ENCODE peak calls at places on chromosomes 3 and 15, in seven cellular contexts. One of them, this sample, is unnamed.
A peak's percentile ranks its signal among the peaks of the same experiment; 100 is the strongest.

GRCh38 chr15:81056276-81056675 is 55.6 kb downstream of the TLNRD1 start:
- DNase-seq in IMR-90: no peak
- DNase-seq in mesenchymal stem cell: no peak
- DNase-seq in CD8-positive, alpha-beta memory T cell: no peak
- DNase-seq in CD4-positive, CD25-positive, alpha-beta regulatory T cell: no peak
- DNase-seq in right atrium auricular region: no peak
- DNase-seq in aorta: no peak
- DNase-seq in this sample: no peak

GRCh38 chr3:43032646-43033628 is 53.8 kb downstream of the GASK1A start:
- DNase-seq in IMR-90: no peak
- DNase-seq in mesenchymal stem cell: no peak
- DNase-seq in CD8-positive, alpha-beta memory T cell: no peak
- DNase-seq in CD4-positive, CD25-positive, alpha-beta regulatory T cell: no peak
- DNase-seq in right atrium auricular region: peak; percentile 36
- DNase-seq in aorta: no peak
- DNase-seq in this sample: no peak

GRCh38 chr3:129927072-129927471 is 33.6 kb upstream of the TMCC1 start:
- DNase-seq in IMR-90: no peak
- DNase-seq in mesenchymal stem cell: no peak
- DNase-seq in CD8-positive, alpha-beta memory T cell: no peak
- DNase-seq in CD4-positive, CD25-positive, alpha-beta regulatory T cell: no peak
- DNase-seq in right atrium auricular region: no peak
- DNase-seq in aorta: no peak
- DNase-seq in this sample: peak; percentile 24

GRCh38 chr3:37466660-37467359 is 292.4 kb upstream of the LRRFIP2 start:
- DNase-seq in IMR-90: no peak
- DNase-seq in mesenchymal stem cell: no peak
- DNase-seq in CD8-positive, alpha-beta memory T cell: no peak
- DNase-seq in CD4-positive, CD25-positive, alpha-beta regulatory T cell: no peak
- DNase-seq in right atrium auricular region: peak; percentile 68
- DNase-seq in aorta: no peak
- DNase-seq in this sample: no peak

GRCh38 chr3:28317438-28318022 is 31.0 kb upstream of the ZCWPW2 start:
- DNase-seq in IMR-90: peak; percentile 38
- DNase-seq in mesenchymal stem cell: peak; percentile 46
- DNase-seq in CD8-positive, alpha-beta memory T cell: peak; percentile 10
- DNase-seq in CD4-positive, CD25-positive, alpha-beta regulatory T cell: peak; percentile 47
- DNase-seq in right atrium auricular region: no peak
- DNase-seq in aorta: no peak
- DNase-seq in this sample: no peak

GRCh38 chr3:153843994-153844393 is 277.2 kb upstream of the ARHGEF26 start:
- DNase-seq in IMR-90: no peak
- DNase-seq in mesenchymal stem cell: no peak
- DNase-seq in CD8-positive, alpha-beta memory T cell: no peak
- DNase-seq in CD4-positive, CD25-positive, alpha-beta regulatory T cell: no peak
- DNase-seq in right atrium auricular region: no peak
- DNase-seq in aorta: no peak
- DNase-seq in this sample: no peak

GRCh38 chr3:73433681-73434080 is 191.1 kb downstream of the PDZRN3 start:
- DNase-seq in IMR-90: peak; percentile 30
- DNase-seq in mesenchymal stem cell: peak; percentile 19
- DNase-seq in CD8-positive, alpha-beta memory T cell: no peak
- DNase-seq in CD4-positive, CD25-positive, alpha-beta regulatory T cell: no peak
- DNase-seq in right atrium auricular region: no peak
- DNase-seq in aorta: no peak
- DNase-seq in this sample: no peak

GRCh38 chr3:148856404-148856803 is 8.7 kb upstream of the CPA3 start:
- DNase-seq in IMR-90: no peak
- DNase-seq in mesenchymal stem cell: no peak
- DNase-seq in CD8-positive, alpha-beta memory T cell: no peak
- DNase-seq in CD4-positive, CD25-positive, alpha-beta regulatory T cell: no peak
- DNase-seq in right atrium auricular region: no peak
- DNase-seq in aorta: no peak
- DNase-seq in this sample: no peak

GRCh38 chr15:59273266-59273665 is 66.6 kb downstream of the LDHAL6B start:
- DNase-seq in IMR-90: no peak
- DNase-seq in mesenchymal stem cell: no peak
- DNase-seq in CD8-positive, alpha-beta memory T cell: no peak
- DNase-seq in CD4-positive, CD25-positive, alpha-beta regulatory T cell: no peak
- DNase-seq in right atrium auricular region: no peak
- DNase-seq in aorta: no peak
- DNase-seq in this sample: no peak

GRCh38 chr15:65055201-65055870 is 10.1 kb downstream of the SLC51B start:
- DNase-seq in IMR-90: peak; percentile 45
- DNase-seq in mesenchymal stem cell: peak; percentile 40
- DNase-seq in CD8-positive, alpha-beta memory T cell: no peak
- DNase-seq in CD4-positive, CD25-positive, alpha-beta regulatory T cell: no peak
- DNase-seq in right atrium auricular region: no peak
- DNase-seq in aorta: peak; percentile 67
- DNase-seq in this sample: peak; percentile 72

GRCh38 chr15:89389841-89390603 is 55.4 kb upstream of the POLG start:
- DNase-seq in IMR-90: no peak
- DNase-seq in mesenchymal stem cell: no peak
- DNase-seq in CD8-positive, alpha-beta memory T cell: no peak
- DNase-seq in CD4-positive, CD25-positive, alpha-beta regulatory T cell: no peak
- DNase-seq in right atrium auricular region: no peak
- DNase-seq in aorta: no peak
- DNase-seq in this sample: no peak

GRCh38 chr3:176789281-176789705 is 408.0 kb downstream of the TBL1XR1 start:
- DNase-seq in IMR-90: no peak
- DNase-seq in mesenchymal stem cell: no peak
- DNase-seq in CD8-positive, alpha-beta memory T cell: no peak
- DNase-seq in CD4-positive, CD25-positive, alpha-beta regulatory T cell: no peak
- DNase-seq in right atrium auricular region: no peak
- DNase-seq in aorta: no peak
- DNase-seq in this sample: no peak

GRCh38 chr3:64462203-64463120 is 225.3 kb downstream of the ADAMTS9 start:
- DNase-seq in IMR-90: peak; percentile 93
- DNase-seq in mesenchymal stem cell: peak; percentile 89
- DNase-seq in CD8-positive, alpha-beta memory T cell: no peak
- DNase-seq in CD4-positive, CD25-positive, alpha-beta regulatory T cell: no peak
- DNase-seq in right atrium auricular region: no peak
- DNase-seq in aorta: no peak
- DNase-seq in this sample: peak; percentile 32

GRCh38 chr3:188264231-188265213 is 110.6 kb downstream of the LPP start:
- DNase-seq in IMR-90: peak; percentile 73
- DNase-seq in mesenchymal stem cell: peak; percentile 65
- DNase-seq in CD8-positive, alpha-beta memory T cell: no peak
- DNase-seq in CD4-positive, CD25-positive, alpha-beta regulatory T cell: no peak
- DNase-seq in right atrium auricular region: peak; percentile 74
- DNase-seq in aorta: no peak
- DNase-seq in this sample: peak; percentile 38

GRCh38 chr15:40881351-40881750 is 7.3 kb upstream of the RHOV start:
- DNase-seq in IMR-90: no peak
- DNase-seq in mesenchymal stem cell: no peak
- DNase-seq in CD8-positive, alpha-beta memory T cell: no peak
- DNase-seq in CD4-positive, CD25-positive, alpha-beta regulatory T cell: no peak
- DNase-seq in right atrium auricular region: no peak
- DNase-seq in aorta: peak; percentile 22
- DNase-seq in this sample: no peak

GRCh38 chr15:90031231-90031791 is 30.2 kb downstream of the ZNF710 start:
- DNase-seq in IMR-90: peak; percentile 11
- DNase-seq in mesenchymal stem cell: peak; percentile 85
- DNase-seq in CD8-positive, alpha-beta memory T cell: no peak
- DNase-seq in CD4-positive, CD25-positive, alpha-beta regulatory T cell: peak; percentile 15
- DNase-seq in right atrium auricular region: no peak
- DNase-seq in aorta: no peak
- DNase-seq in this sample: no peak

GRCh38 chr3:150497956-150498355 is 48.3 kb downstream of the SERP1 start:
- DNase-seq in IMR-90: peak; percentile 61
- DNase-seq in mesenchymal stem cell: peak; percentile 45
- DNase-seq in CD8-positive, alpha-beta memory T cell: no peak
- DNase-seq in CD4-positive, CD25-positive, alpha-beta regulatory T cell: no peak
- DNase-seq in right atrium auricular region: no peak
- DNase-seq in aorta: no peak
- DNase-seq in this sample: peak; percentile 11

GRCh38 chr3:21290557-21290956 is 460.5 kb downstream of the ZNF385D start:
- DNase-seq in IMR-90: no peak
- DNase-seq in mesenchymal stem cell: no peak
- DNase-seq in CD8-positive, alpha-beta memory T cell: no peak
- DNase-seq in CD4-positive, CD25-positive, alpha-beta regulatory T cell: no peak
- DNase-seq in right atrium auricular region: no peak
- DNase-seq in aorta: no peak
- DNase-seq in this sample: no peak

GRCh38 chr15:89754361-89755154 is 3.5 kb upstream of the MESP1 start:
- DNase-seq in IMR-90: peak; percentile 28
- DNase-seq in mesenchymal stem cell: peak; percentile 21
- DNase-seq in CD8-positive, alpha-beta memory T cell: no peak
- DNase-seq in CD4-positive, CD25-positive, alpha-beta regulatory T cell: no peak
- DNase-seq in right atrium auricular region: no peak
- DNase-seq in aorta: no peak
- DNase-seq in this sample: no peak

GRCh38 chr3:188440563-188440962 is 286.6 kb downstream of the LPP start:
- DNase-seq in IMR-90: no peak
- DNase-seq in mesenchymal stem cell: peak; percentile 61
- DNase-seq in CD8-positive, alpha-beta memory T cell: no peak
- DNase-seq in CD4-positive, CD25-positive, alpha-beta regulatory T cell: no peak
- DNase-seq in right atrium auricular region: no peak
- DNase-seq in aorta: no peak
- DNase-seq in this sample: no peak

GRCh38 chr3:63192248-63192647 is 85.9 kb upstream of the SYNPR start:
- DNase-seq in IMR-90: no peak
- DNase-seq in mesenchymal stem cell: no peak
- DNase-seq in CD8-positive, alpha-beta memory T cell: no peak
- DNase-seq in CD4-positive, CD25-positive, alpha-beta regulatory T cell: no peak
- DNase-seq in right atrium auricular region: no peak
- DNase-seq in aorta: no peak
- DNase-seq in this sample: no peak

GRCh38 chr3:22960326-22960984 is 242.7 kb upstream of the UBE2E2 start:
- DNase-seq in IMR-90: peak; percentile 26
- DNase-seq in mesenchymal stem cell: peak; percentile 42
- DNase-seq in CD8-positive, alpha-beta memory T cell: no peak
- DNase-seq in CD4-positive, CD25-positive, alpha-beta regulatory T cell: no peak
- DNase-seq in right atrium auricular region: no peak
- DNase-seq in aorta: peak; percentile 45
- DNase-seq in this sample: no peak

GRCh38 chr3:45966969-45967640 is 23.8 kb downstream of the CXCR6 start:
- DNase-seq in IMR-90: no peak
- DNase-seq in mesenchymal stem cell: no peak
- DNase-seq in CD8-positive, alpha-beta memory T cell: no peak
- DNase-seq in CD4-positive, CD25-positive, alpha-beta regulatory T cell: no peak
- DNase-seq in right atrium auricular region: no peak
- DNase-seq in aorta: no peak
- DNase-seq in this sample: no peak
- H3K4me3 ChIP-seq in IMR-90: no peak overlapping the region
- H3K4me3 ChIP-seq in mesenchymal stem cell: no peak overlapping the region
- H3K4me3 ChIP-seq in CD8-positive, alpha-beta memory T cell: no peak overlapping the region
- H3K4me3 ChIP-seq in CD4-positive, CD25-positive, alpha-beta regulatory T cell: no peak overlapping the region
- H3K4me3 ChIP-seq in right atrium auricular region: no peak overlapping the region
- H3K4me3 ChIP-seq in aorta: no peak overlapping the region
- H3K4me3 ChIP-seq in this sample: no peak overlapping the region

GRCh38 chr3:128573707-128574162 is 76.9 kb downstream of the RPN1 start:
- DNase-seq in IMR-90: no peak
- DNase-seq in mesenchymal stem cell: no peak
- DNase-seq in CD8-positive, alpha-beta memory T cell: no peak
- DNase-seq in CD4-positive, CD25-positive, alpha-beta regulatory T cell: no peak
- DNase-seq in right atrium auricular region: no peak
- DNase-seq in aorta: no peak
- DNase-seq in this sample: no peak
- H3K27me3 ChIP-seq in IMR-90: peaks cover 39% of the 10 kb centered on the region
- H3K27me3 ChIP-seq in mesenchymal stem cell: peaks cover 63% of the 10 kb centered on the region
- H3K27me3 ChIP-seq in CD8-positive, alpha-beta memory T cell: no peaks in the 10 kb centered on the region
- H3K27me3 ChIP-seq in CD4-positive, CD25-positive, alpha-beta regulatory T cell: peaks cover 8% of the 10 kb centered on the region
- H3K27me3 ChIP-seq in right atrium auricular region: no peaks in the 10 kb centered on the region
- H3K27me3 ChIP-seq in aorta: no peaks in the 10 kb centered on the region
- H3K27me3 ChIP-seq in this sample: no peaks in the 10 kb centered on the region

DNA sequence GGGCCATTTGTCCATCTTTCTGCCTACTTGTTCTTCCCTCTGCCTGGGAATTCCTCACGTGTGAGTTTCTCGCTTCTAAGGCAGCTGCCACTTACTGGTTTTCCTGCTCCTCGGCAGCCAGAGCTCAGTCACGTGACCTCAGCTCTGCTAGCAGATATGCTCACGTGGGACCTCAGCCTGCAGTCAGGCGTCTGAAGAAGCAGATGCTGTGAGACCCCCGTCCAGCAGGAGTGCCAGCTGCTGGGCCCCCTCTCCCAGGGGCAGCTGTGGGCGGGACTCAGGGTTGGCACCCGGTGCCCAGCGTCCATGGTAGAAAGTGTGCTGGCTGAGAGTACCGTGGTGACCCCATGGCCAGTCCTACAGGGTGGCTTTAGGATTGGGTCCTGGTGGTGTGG is 161.3 kb upstream of the TLE3 start:
- DNase-seq in IMR-90: peak; percentile 62
- DNase-seq in mesenchymal stem cell: peak; percentile 78
- DNase-seq in CD8-positive, alpha-beta memory T cell: peak; percentile 44
- DNase-seq in CD4-positive, CD25-positive, alpha-beta regulatory T cell: peak; percentile 51
- DNase-seq in right atrium auricular region: peak; percentile 80
- DNase-seq in aorta: peak; percentile 87
- DNase-seq in this sample: no peak
- H3K4me3 ChIP-seq in IMR-90: no peak overlapping the region
- H3K4me3 ChIP-seq in mesenchymal stem cell: no peak overlapping the region
- H3K4me3 ChIP-seq in CD8-positive, alpha-beta memory T cell: peak overlapping the region; percentile 38
- H3K4me3 ChIP-seq in CD4-positive, CD25-positive, alpha-beta regulatory T cell: peak overlapping the region; percentile 57
- H3K4me3 ChIP-seq in right atrium auricular region: no peak overlapping the region
- H3K4me3 ChIP-seq in aorta: no peak overlapping the region
- H3K4me3 ChIP-seq in this sample: no peak overlapping the region

GRCh38 chr3:10917176-10917575 is 75.4 kb upstream of the SLC6A1 start:
- DNase-seq in IMR-90: no peak
- DNase-seq in mesenchymal stem cell: no peak
- DNase-seq in CD8-positive, alpha-beta memory T cell: no peak
- DNase-seq in CD4-positive, CD25-positive, alpha-beta regulatory T cell: no peak
- DNase-seq in right atrium auricular region: no peak
- DNase-seq in aorta: no peak
- DNase-seq in this sample: peak; percentile 71

GRCh38 chr3:10912784-10913183 is 79.8 kb upstream of the SLC6A1 start:
- DNase-seq in IMR-90: no peak
- DNase-seq in mesenchymal stem cell: no peak
- DNase-seq in CD8-positive, alpha-beta memory T cell: no peak
- DNase-seq in CD4-positive, CD25-positive, alpha-beta regulatory T cell: no peak
- DNase-seq in right atrium auricular region: no peak
- DNase-seq in aorta: no peak
- DNase-seq in this sample: no peak

GRCh38 chr3:10918011-10918410 is 74.5 kb upstream of the SLC6A1 start:
- DNase-seq in IMR-90: no peak
- DNase-seq in mesenchymal stem cell: no peak
- DNase-seq in CD8-positive, alpha-beta memory T cell: no peak
- DNase-seq in CD4-positive, CD25-positive, alpha-beta regulatory T cell: no peak
- DNase-seq in right atrium auricular region: no peak
- DNase-seq in aorta: no peak
- DNase-seq in this sample: no peak

GRCh38 chr3:10911350-10912002 is 81.1 kb upstream of the SLC6A1 start:
- DNase-seq in IMR-90: no peak
- DNase-seq in mesenchymal stem cell: no peak
- DNase-seq in CD8-positive, alpha-beta memory T cell: no peak
- DNase-seq in CD4-positive, CD25-positive, alpha-beta regulatory T cell: no peak
- DNase-seq in right atrium auricular region: no peak
- DNase-seq in aorta: no peak
- DNase-seq in this sample: no peak

GRCh38 chr3:10915395-10915794 is 77.2 kb upstream of the SLC6A1 start:
- DNase-seq in IMR-90: no peak
- DNase-seq in mesenchymal stem cell: no peak
- DNase-seq in CD8-positive, alpha-beta memory T cell: no peak
- DNase-seq in CD4-positive, CD25-positive, alpha-beta regulatory T cell: no peak
- DNase-seq in right atrium auricular region: peak; percentile 7
- DNase-seq in aorta: no peak
- DNase-seq in this sample: no peak
- H3K27me3 ChIP-seq in IMR-90: peaks cover 3% of the 10 kb centered on the region
- H3K27me3 ChIP-seq in mesenchymal stem cell: no peaks in the 10 kb centered on the region
- H3K27me3 ChIP-seq in CD8-positive, alpha-beta memory T cell: peaks cover 4% of the 10 kb centered on the region
- H3K27me3 ChIP-seq in CD4-positive, CD25-positive, alpha-beta regulatory T cell: peaks cover 2% of the 10 kb centered on the region
- H3K27me3 ChIP-seq in right atrium auricular region: no peaks in the 10 kb centered on the region
- H3K27me3 ChIP-seq in aorta: no peaks in the 10 kb centered on the region
- H3K27me3 ChIP-seq in this sample: no peaks in the 10 kb centered on the region

GRCh38 chr3:124671123-124671522 is 59.1 kb upstream of the UMPS start:
- DNase-seq in IMR-90: no peak
- DNase-seq in mesenchymal stem cell: no peak
- DNase-seq in CD8-positive, alpha-beta memory T cell: no peak
- DNase-seq in CD4-positive, CD25-positive, alpha-beta regulatory T cell: peak; percentile 21
- DNase-seq in right atrium auricular region: no peak
- DNase-seq in aorta: no peak
- DNase-seq in this sample: no peak
- H3K4me3 ChIP-seq in IMR-90: no peak overlapping the region
- H3K4me3 ChIP-seq in mesenchymal stem cell: no peak overlapping the region
- H3K4me3 ChIP-seq in CD8-positive, alpha-beta memory T cell: no peak overlapping the region
- H3K4me3 ChIP-seq in CD4-positive, CD25-positive, alpha-beta regulatory T cell: no peak overlapping the region
- H3K4me3 ChIP-seq in right atrium auricular region: no peak overlapping the region
- H3K4me3 ChIP-seq in aorta: no peak overlapping the region
- H3K4me3 ChIP-seq in this sample: no peak overlapping the region